ENCODE peak calls at places on chromosomes 11 and 22, in seven cellular contexts. Z is CD4-positive, alpha-beta T cell; D is HS-27A; U is lower lobe of right lung; J is NCI-H345; V is HCT116; A is SJSA1. C is an unnamed sample.

GRCh38 chr11:19694796-19695345 is 17.8 kb upstream of the NAV2 start:
- DNase-seq in Z (no peak), D (no peak), U (no peak), J (no peak), V (no peak), A (no peak), C (no peak)

GRCh38 chr22:46629291-46629690 is 9.1 kb downstream of the GRAMD4 start:
- DNase-seq in Z (no peak), D (no peak), U (no peak), J (no peak), V (no peak), A (no peak), C (no peak)

GRCh38 chr11:36565033-36565610 is 2.7 kb upstream of the RAG1 start:
- DNase-seq in Z (no peak), D (no peak), U (no peak), J (no peak), V (no peak), A (no peak), C (no peak)

GRCh38 chr11:47272706-47273105 is 2.8 kb downstream of the MADD start:
- DNase-seq in Z (no peak), D (no peak), U (no peak), J (no peak), V (no peak), A (no peak), C (no peak)

GRCh38 chr11:2428322-2428795 is 16.0 kb downstream of the TRPM5 start:
- DNase-seq in Z (peak), D (no peak), U (peak), J (peak), V (peak), A (peak), C (peak)

GRCh38 chr11:46278387-46279173 is 1.1 kb downstream of the CREB3L1 start:
- DNase-seq in Z (no peak), D (peak), U (peak), J (no peak), V (no peak), A (peak), C (no peak)

GRCh38 chr11:8283510-8284272 is 20.0 kb upstream of the LMO1 start:
- DNase-seq in Z (no peak), D (no peak), U (peak), J (no peak), V (no peak), A (no peak), C (no peak)

GRCh38 chr11:68750197-68750987 is 928 bp downstream of the TESMIN start:
- DNase-seq in Z (peak), D (no peak), U (peak), J (no peak), V (no peak), A (no peak), C (peak)

GRCh38 chr22:49154433-49154832 is 673.2 kb downstream of the BRD1 start:
- DNase-seq in Z (no peak), D (no peak), U (no peak), J (no peak), V (no peak), A (no peak), C (no peak)

GRCh38 chr11:112292785-112293407 is 32.2 kb upstream of the PLET1 start:
- DNase-seq in Z (no peak), D (peak), U (no peak), J (no peak), V (no peak), A (peak), C (no peak)

GRCh38 chr22:21780259-21780658 is 44.7 kb upstream of the YPEL1 start:
- DNase-seq in Z (no peak), D (no peak), U (no peak), J (no peak), V (no peak), A (no peak), C (no peak)

GRCh38 chr11:47288066-47288465 is 18.1 kb downstream of the MADD start:
- DNase-seq in Z (no peak), D (no peak), U (no peak), J (no peak), V (no peak), A (no peak), C (no peak)

GRCh38 chr22:37674951-37675929 is at the start of gene LGALS1:
- DNase-seq in Z (peak), D (peak), U (peak), J (peak), V (peak), A (peak), C (no peak)

GRCh38 chr22:29208879-29209623 is 3.4 kb downstream of the EMID1 start:
- DNase-seq in Z (no peak), D (no peak), U (no peak), J (no peak), V (no peak), A (no peak), C (no peak)

GRCh38 chr22:43154887-43155536 is 3.7 kb downstream of the TSPO start:
- DNase-seq in Z (no peak), D (no peak), U (peak), J (no peak), V (no peak), A (no peak), C (no peak)

GRCh38 chr11:117686711-117687110 is 110.3 kb downstream of the DSCAML1 start:
- DNase-seq in Z (no peak), D (no peak), U (no peak), J (no peak), V (no peak), A (no peak), C (no peak)

GRCh38 chr11:35146074-35146521 is 7.1 kb downstream of the CD44 start:
- DNase-seq in Z (peak), D (no peak), U (no peak), J (no peak), V (no peak), A (no peak), C (no peak)

GRCh38 chr11:134202661-134203060 is 21.1 kb downstream of the NCAPD3 start:
- DNase-seq in Z (no peak), D (no peak), U (no peak), J (no peak), V (no peak), A (no peak), C (no peak)

GRCh38 chr11:60951909-60952741 is at the start of gene SLC15A3:
- DNase-seq in Z (peak), D (no peak), U (peak), J (no peak), V (no peak), A (no peak), C (peak)

GRCh38 chr11:92846542-92847125 is 122.8 kb upstream of the MTNR1B start:
- DNase-seq in Z (no peak), D (no peak), U (no peak), J (no peak), V (no peak), A (no peak), C (no peak)

GRCh38 chr11:17581036-17581731 is 34.1 kb downstream of the OTOG start:
- DNase-seq in Z (no peak), D (no peak), U (no peak), J (no peak), V (no peak), A (peak), C (no peak)

GRCh38 chr11:110424775-110425444 is 4.8 kb upstream of the FDX1 start:
- DNase-seq in Z (no peak), D (no peak), U (no peak), J (no peak), V (no peak), A (no peak), C (no peak)

GRCh38 chr11:23151819-23152218 is 291.5 kb upstream of the CCDC179 start:
- DNase-seq in Z (no peak), D (no peak), U (no peak), J (no peak), V (no peak), A (no peak), C (no peak)

GRCh38 chr11:5336331-5336730 is 7.0 kb downstream of the OR51B5 start:
- DNase-seq in Z (no peak), D (no peak), U (no peak), J (no peak), V (no peak), A (no peak), C (no peak)

GRCh38 chr11:79610678-79611077 is 169.8 kb upstream of the TENM4 start:
- DNase-seq in Z (no peak), D (no peak), U (no peak), J (no peak), V (no peak), A (no peak), C (no peak)

GRCh38 chr22:35648066-35649025 is at the start of gene APOL6:
- DNase-seq in Z (peak), D (no peak), U (no peak), J (no peak), V (no peak), A (no peak), C (no peak)

GRCh38 chr11:12449961-12450715 is 72.8 kb downstream of the PARVA start:
- DNase-seq in Z (no peak), D (no peak), U (no peak), J (no peak), V (peak), A (no peak), C (no peak)

GRCh38 chr11:120723751-120724150 is 212.2 kb downstream of the GRIK4 start:
- DNase-seq in Z (no peak), D (no peak), U (no peak), J (no peak), V (no peak), A (no peak), C (no peak)

GRCh38 chr11:102306048-102306575 is 11.2 kb upstream of the BIRC3 start:
- DNase-seq in Z (no peak), D (no peak), U (peak), J (peak), V (no peak), A (peak), C (no peak)